ENCODE peak calls at places on chromosome 3, in five cellular contexts. W is foreskin fibroblast, C is progenitor cell of endocrine pancreas, D is lower leg skin, M is GM10248. Y is an unnamed sample.

GRCh38 chr3:186953011-186953487 is 22.7 kb downstream of the ST6GAL1 start:
- DNase-seq in C (no peak), D (no peak), M (no peak), W (peak), Y (peak)

GRCh38 chr3:14510838-14511622 is 29.1 kb downstream of the GRIP2 start:
- DNase-seq in M (no peak), D (peak), W (no peak), C (no peak), Y (no peak)

GRCh38 chr3:177746259-177747021 is 549.2 kb upstream of the TBL1XR1 start:
- DNase-seq in W (no peak), D (no peak), M (no peak), C (no peak), Y (no peak)

GRCh38 chr3:127182848-127183714 is 9.8 kb upstream of the PRR23E start:
- DNase-seq in D (peak), C (peak), W (no peak), M (peak), Y (no peak)

GRCh38 chr3:46712191-46713047 is 5.2 kb downstream of the PRSS50 start:
- DNase-seq in D (peak), M (no peak), W (no peak), C (no peak), Y (no peak)

GRCh38 chr3:110646496-110646895 is 425.1 kb upstream of the NECTIN3 start:
- DNase-seq in C (no peak), D (no peak), W (peak), M (no peak), Y (no peak)

GRCh38 chr3:97831140-97831539 is 9.3 kb downstream of the CRYBG3 start:
- DNase-seq in M (no peak), D (no peak), W (no peak), C (no peak), Y (no peak)

GRCh38 chr3:45182915-45183881 is 37.0 kb upstream of the CDCP1 start:
- DNase-seq in M (no peak), C (no peak), W (peak), D (no peak), Y (peak)

GRCh38 chr3:178719036-178719635 is 182.9 kb downstream of the KCNMB2 start:
- DNase-seq in M (no peak), W (peak), C (no peak), D (no peak), Y (no peak)

GRCh38 chr3:42501681-42502428 is 588 bp upstream of the VIPR1 start:
- DNase-seq in D (peak), M (peak), C (peak), W (peak), Y (no peak)
- TF ChIP-seq CTCF in D (no peak), M (peak), C (peak), W (peak), Y (peak)

DNA sequence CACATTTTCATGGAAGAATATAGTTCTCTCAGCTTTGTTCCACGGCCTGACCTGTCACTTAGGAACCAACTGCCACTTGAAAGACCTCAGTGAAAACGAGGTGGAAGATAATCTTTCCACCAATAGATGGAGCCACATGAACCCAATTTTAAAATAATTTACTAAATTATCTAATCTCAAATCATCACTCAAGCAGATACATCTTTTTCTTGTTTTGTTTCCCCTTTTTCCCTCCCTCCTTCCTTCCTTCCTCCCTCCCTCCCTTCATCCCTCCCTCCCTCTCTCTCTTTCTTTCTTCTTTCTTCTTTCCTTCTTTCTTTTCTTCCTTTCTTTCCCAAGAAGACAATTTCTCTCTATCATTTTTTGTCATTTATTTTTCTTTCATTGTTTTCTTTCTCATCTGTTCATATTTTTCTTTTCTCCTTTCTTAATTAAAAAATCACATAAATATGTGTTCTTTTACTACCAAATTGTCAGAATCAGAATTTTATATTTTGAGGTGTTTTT is 97.0 kb downstream of the CLDN1 start:
- DNase-seq in M (peak), W (peak), D (no peak), C (no peak), Y (peak)
- TF ChIP-seq CTCF in M (peak), W (peak), D (no peak), C (peak), Y (peak)

DNA sequence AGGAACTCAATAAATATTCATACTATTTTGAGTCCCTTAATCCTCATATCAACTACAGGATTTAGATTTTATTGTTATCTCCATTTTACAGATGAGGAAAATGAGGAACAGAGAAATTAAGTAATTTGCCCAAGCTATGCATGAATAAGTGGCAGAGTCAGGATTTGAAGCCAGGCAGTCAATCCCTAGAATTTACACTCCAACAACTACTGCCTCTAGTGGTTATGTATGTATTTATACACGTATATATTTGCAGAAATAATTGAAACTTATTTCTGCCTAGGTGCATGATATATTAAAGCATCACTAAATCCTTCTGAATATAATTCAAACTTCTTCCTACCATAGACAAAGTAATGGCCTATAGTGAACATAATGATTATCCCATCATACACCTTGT is 137.4 kb downstream of the SERPINI1 start:
- DNase-seq in D (no peak), M (no peak), W (no peak), C (no peak), Y (no peak)
- TF ChIP-seq CTCF in D (no peak), M (no peak), W (no peak), C (peak), Y (peak)

GRCh38 chr3:83224101-83224868 is 1462.8 kb upstream of the GBE1 start:
- DNase-seq in W (peak), M (no peak), C (no peak), D (no peak), Y (no peak)
- TF ChIP-seq CTCF in W (no peak), M (no peak), C (no peak), D (no peak), Y (no peak)

DNA sequence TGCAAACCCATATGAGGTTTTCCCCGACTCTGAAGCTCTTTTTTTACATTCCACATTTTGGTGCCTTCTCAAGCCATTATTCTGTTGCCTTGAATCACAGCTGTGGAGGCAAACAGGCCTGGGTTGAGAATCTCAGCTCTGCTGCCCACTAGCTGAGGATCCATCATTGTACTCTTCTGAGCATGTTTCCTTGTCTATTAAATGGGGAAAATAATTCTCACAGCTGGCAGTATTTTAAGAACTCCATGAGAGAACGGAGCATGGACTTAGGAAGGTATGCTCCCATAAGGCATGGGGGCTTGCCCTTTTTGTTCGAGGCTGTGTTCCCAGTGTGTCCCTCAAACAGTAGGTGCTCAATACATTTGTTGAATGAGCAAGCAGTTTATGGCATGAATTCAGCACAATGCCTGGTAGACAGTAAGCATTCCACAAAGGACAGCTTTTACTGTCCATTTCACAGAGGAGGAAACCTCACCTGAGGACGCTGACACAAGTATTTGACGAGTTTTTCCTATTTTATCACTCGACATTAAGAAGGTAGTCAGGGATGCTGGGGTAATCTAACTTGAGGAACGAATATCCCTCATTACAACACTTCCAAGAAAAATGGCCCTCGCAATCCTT is 2.2 kb upstream of the PTPRG start:
- DNase-seq in W (peak), C (no peak), D (no peak), M (no peak), Y (peak)
- TF ChIP-seq CTCF in W (peak), C (no peak), D (no peak), M (no peak), Y (peak)

DNA sequence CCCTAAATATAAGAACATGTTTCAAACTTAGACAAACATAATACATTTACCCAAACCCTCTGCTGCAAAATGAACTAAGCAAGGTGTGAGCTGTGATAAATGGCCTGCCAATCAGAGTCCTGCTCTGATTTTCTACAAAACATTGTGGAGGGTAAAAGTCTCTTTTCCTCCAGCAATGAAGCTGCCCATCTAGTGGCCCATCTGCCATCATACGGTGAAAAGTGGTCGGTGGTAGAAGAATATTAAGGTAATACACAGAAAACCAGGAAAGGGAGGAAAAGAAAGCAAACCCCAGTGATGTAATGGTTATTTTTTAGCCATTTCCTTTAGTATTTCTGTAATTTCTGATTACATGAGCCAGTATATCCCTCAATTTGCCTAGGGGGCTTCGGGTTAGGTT is 838.1 kb downstream of the TBL1XR1 start:
- DNase-seq in M (no peak), C (no peak), W (no peak), D (no peak), Y (no peak)
- TF ChIP-seq CTCF in M (no peak), C (peak), W (no peak), D (no peak), Y (peak)

DNA sequence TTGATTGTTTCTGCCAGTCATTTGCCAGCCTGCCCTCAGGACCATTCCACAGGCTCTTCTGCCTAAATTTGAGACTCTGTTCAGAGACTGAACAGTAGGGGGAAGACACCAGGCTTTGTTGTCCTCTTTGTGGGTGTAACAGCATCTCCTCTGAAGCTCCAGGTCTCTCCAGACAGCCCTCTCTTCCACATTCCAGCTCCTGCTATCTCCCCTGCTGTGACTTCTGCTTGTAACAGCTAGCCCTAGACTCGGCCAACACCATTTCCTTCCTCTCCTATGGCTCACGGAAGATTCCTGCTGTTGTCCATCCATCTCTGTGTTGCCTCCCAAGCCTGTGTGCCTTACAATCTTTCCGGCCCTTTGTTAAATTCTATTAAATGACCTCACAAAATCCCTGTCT is 40.2 kb downstream of the SUCLG2 start:
- DNase-seq in W (no peak), D (no peak), C (no peak), M (no peak), Y (no peak)
- TF ChIP-seq CTCF in W (no peak), D (no peak), C (no peak), M (no peak), Y (no peak)